ENCODE peak calls at places on chromosomes 2 and 18, in five cellular contexts. One of them, this sample, is unnamed.

GRCh38 chr2:96142217-96143113 is 2.8 kb downstream of the DUSP2 start:
- DNase-seq in GDM1: no peak
- DNase-seq in central memory CD4-positive, alpha-beta T cell: peak; percentile 60
- DNase-seq in GM04504: no peak
- DNase-seq in hepatocyte: no peak
- DNase-seq in this sample: no peak

GRCh38 chr2:236565225-236565624 is 4.4 kb upstream of the ACKR3 start:
- DNase-seq in GDM1: no peak
- DNase-seq in central memory CD4-positive, alpha-beta T cell: no peak
- DNase-seq in GM04504: no peak
- DNase-seq in hepatocyte: no peak
- DNase-seq in this sample: no peak

GRCh38 chr2:229610871-229611270 is 103.5 kb downstream of the DNER start:
- DNase-seq in GDM1: no peak
- DNase-seq in central memory CD4-positive, alpha-beta T cell: no peak
- DNase-seq in GM04504: no peak
- DNase-seq in hepatocyte: no peak
- DNase-seq in this sample: no peak

GRCh38 chr2:230046491-230046890 is 22.2 kb downstream of the SLC16A14 start:
- DNase-seq in GDM1: no peak
- DNase-seq in central memory CD4-positive, alpha-beta T cell: no peak
- DNase-seq in GM04504: no peak
- DNase-seq in hepatocyte: no peak
- DNase-seq in this sample: no peak

GRCh38 chr2:75604479-75604878 is 42.1 kb upstream of the MRPL19 start:
- DNase-seq in GDM1: no peak
- DNase-seq in central memory CD4-positive, alpha-beta T cell: no peak
- DNase-seq in GM04504: no peak
- DNase-seq in hepatocyte: no peak
- DNase-seq in this sample: no peak

GRCh38 chr18:55322176-55322735 is 265.7 kb downstream of the TCF4 start:
- DNase-seq in GDM1: no peak
- DNase-seq in central memory CD4-positive, alpha-beta T cell: no peak
- DNase-seq in GM04504: peak; percentile 93
- DNase-seq in hepatocyte: peak; percentile 85
- DNase-seq in this sample: peak; percentile 94

GRCh38 chr18:61637319-61637718 is 255.5 kb downstream of the RNF152 start:
- DNase-seq in GDM1: no peak
- DNase-seq in central memory CD4-positive, alpha-beta T cell: no peak
- DNase-seq in GM04504: no peak
- DNase-seq in hepatocyte: no peak
- DNase-seq in this sample: no peak

GRCh38 chr2:238272156-238272555 is 16.3 kb downstream of the PER2 start:
- DNase-seq in GDM1: no peak
- DNase-seq in central memory CD4-positive, alpha-beta T cell: no peak
- DNase-seq in GM04504: no peak
- DNase-seq in hepatocyte: no peak
- DNase-seq in this sample: no peak

GRCh38 chr2:113196839-113197238 is 23.1 kb downstream of the PSD4 start:
- DNase-seq in GDM1: no peak
- DNase-seq in central memory CD4-positive, alpha-beta T cell: no peak
- DNase-seq in GM04504: no peak
- DNase-seq in hepatocyte: no peak
- DNase-seq in this sample: no peak

GRCh38 chr18:49476664-49477411 is 10.2 kb downstream of the C18orf32 start:
- DNase-seq in GDM1: peak; percentile 77
- DNase-seq in central memory CD4-positive, alpha-beta T cell: no peak
- DNase-seq in GM04504: no peak
- DNase-seq in hepatocyte: peak; percentile 43
- DNase-seq in this sample: peak; percentile 59

GRCh38 chr2:235287369-235287722 is 206.5 kb upstream of the AGAP1 start:
- DNase-seq in GDM1: no peak
- DNase-seq in central memory CD4-positive, alpha-beta T cell: no peak
- DNase-seq in GM04504: no peak
- DNase-seq in hepatocyte: no peak
- DNase-seq in this sample: no peak

GRCh38 chr18:10488022-10488421 is 33.6 kb downstream of the APCDD1 start:
- DNase-seq in GDM1: no peak
- DNase-seq in central memory CD4-positive, alpha-beta T cell: no peak
- DNase-seq in GM04504: no peak
- DNase-seq in hepatocyte: no peak
- DNase-seq in this sample: no peak

GRCh38 chr2:233546101-233546500 is 20.5 kb downstream of the USP40 start:
- DNase-seq in GDM1: no peak
- DNase-seq in central memory CD4-positive, alpha-beta T cell: no peak
- DNase-seq in GM04504: no peak
- DNase-seq in hepatocyte: no peak
- DNase-seq in this sample: no peak

GRCh38 chr2:3488768-3489448 is 30.4 kb downstream of the ADI1 start:
- DNase-seq in GDM1: no peak
- DNase-seq in central memory CD4-positive, alpha-beta T cell: no peak
- DNase-seq in GM04504: no peak
- DNase-seq in hepatocyte: no peak
- DNase-seq in this sample: no peak

GRCh38 chr2:136116813-136117390 is 1.0 kb downstream of the CXCR4 start:
- DNase-seq in GDM1: no peak
- DNase-seq in central memory CD4-positive, alpha-beta T cell: peak; percentile 78
- DNase-seq in GM04504: no peak
- DNase-seq in hepatocyte: peak; percentile 34
- DNase-seq in this sample: no peak

GRCh38 chr2:195473802-195474201 is 183.2 kb upstream of the SLC39A10 start:
- DNase-seq in GDM1: no peak
- DNase-seq in central memory CD4-positive, alpha-beta T cell: no peak
- DNase-seq in GM04504: no peak
- DNase-seq in hepatocyte: no peak
- DNase-seq in this sample: no peak

GRCh38 chr2:98382739-98383138 is 36.5 kb downstream of the CNGA3 start:
- DNase-seq in GDM1: no peak
- DNase-seq in central memory CD4-positive, alpha-beta T cell: no peak
- DNase-seq in GM04504: no peak
- DNase-seq in hepatocyte: no peak
- DNase-seq in this sample: no peak